ENCODE peak calls at places on chromosomes 12 and 14, in four cellular contexts. E is H1, S is neuronal stem cell, W is mesenchymal stem cell. L is an unnamed sample.

GRCh38 chr14:76774471-76775158 is 13.3 kb downstream of the VASH1 start:
- DNase-seq in E (no peak), S (no peak), W (no peak), L (no peak)

GRCh38 chr12:31865023-31865422 is 94.2 kb upstream of the RESF1 start:
- DNase-seq in E (no peak), S (no peak), W (no peak), L (no peak)

GRCh38 chr12:24379493-24379892 is 430.0 kb upstream of the SOX5 start:
- DNase-seq in E (no peak), S (no peak), W (no peak), L (no peak)

GRCh38 chr12:106304001-106304421 is 1.5 kb downstream of the TCP11L2 start:
- DNase-seq in E (no peak), S (no peak), W (peak), L (no peak)

GRCh38 chr12:84757978-84758377 is 154.6 kb downstream of the SLC6A15 start:
- DNase-seq in E (no peak), S (no peak), W (peak), L (no peak)

GRCh38 chr14:35915775-35916174 is 89.6 kb downstream of the BRMS1L start:
- DNase-seq in E (no peak), S (no peak), W (no peak), L (no peak)

GRCh38 chr14:104223101-104223809 is 84.9 kb downstream of the KIF26A start:
- DNase-seq in E (no peak), S (no peak), W (peak), L (no peak)

GRCh38 chr14:103224996-103225874 is 102.0 kb downstream of the TNFAIP2 start:
- DNase-seq in E (no peak), S (no peak), W (peak), L (no peak)

GRCh38 chr12:71475280-71475679 is 35.7 kb downstream of the LGR5 start:
- DNase-seq in E (no peak), S (no peak), W (peak), L (no peak)

GRCh38 chr12:111942557-111942956 is 70.4 kb downstream of the TMEM116 start:
- DNase-seq in E (no peak), S (no peak), W (peak), L (peak)

GRCh38 chr12:77724367-77724957 is 106.2 kb upstream of the NAV3 start:
- DNase-seq in E (no peak), S (no peak), W (peak), L (no peak)

GRCh38 chr14:61376314-61376713 is 54.9 kb downstream of the PRKCH start:
- DNase-seq in E (no peak), S (no peak), W (no peak), L (no peak)

GRCh38 chr14:49550284-49551184 is 35.6 kb downstream of the RPS29 start:
- DNase-seq in E (no peak), S (no peak), W (peak), L (no peak)

GRCh38 chr14:73472182-73473114 is 14.1 kb upstream of the NUMB start:
- DNase-seq in E (no peak), S (peak), W (peak), L (peak)

GRCh38 chr14:98816718-98817117 is 455.3 kb downstream of the BCL11B start:
- DNase-seq in E (no peak), S (no peak), W (no peak), L (no peak)

GRCh38 chr12:48454675-48455074 is 17.7 kb upstream of the ANP32D start:
- DNase-seq in E (no peak), S (no peak), W (peak), L (peak)

GRCh38 chr14:92969470-92970232 is 46.7 kb downstream of the CHGA start:
- DNase-seq in E (no peak), S (no peak), W (no peak), L (no peak)

GRCh38 chr14:98580131-98580678 is 691.8 kb downstream of the BCL11B start:
- DNase-seq in E (no peak), S (no peak), W (no peak), L (peak)

GRCh38 chr14:50452979-50453705 is 56.5 kb upstream of the CDKL1 start:
- DNase-seq in E (no peak), S (no peak), W (peak), L (no peak)

GRCh38 chr12:4273651-4274395 is at the start of gene CCND2:
- DNase-seq in E (peak), S (peak), W (peak), L (no peak)
- H3K4me3 ChIP-seq in E (peak), S (peak), W (peak), L (peak)

GRCh38 chr12:95942106-95942531 is 295 bp downstream of the CCDC38 start:
- DNase-seq in E (no peak), S (peak), W (no peak), L (no peak)
- H2BK12ac ChIP-seq in E (peak), S (no peak), W (no peak), L (no peak)

GRCh38 chr12:130497331-130497730 is 159.6 kb downstream of the PIWIL1 start:
- DNase-seq in E (no peak), S (no peak), W (no peak), L (no peak)
- H3K23ac ChIP-seq in E (no peak), S (no peak), W (no peak), L (no peak)

GRCh38 chr14:58639842-58640484 is 2.2 kb downstream of the DACT1 start:
- DNase-seq in E (no peak), S (peak), W (peak), L (peak)
- H3K4me3 ChIP-seq in E (no peak), S (no peak), W (no peak), L (no peak)

DNA sequence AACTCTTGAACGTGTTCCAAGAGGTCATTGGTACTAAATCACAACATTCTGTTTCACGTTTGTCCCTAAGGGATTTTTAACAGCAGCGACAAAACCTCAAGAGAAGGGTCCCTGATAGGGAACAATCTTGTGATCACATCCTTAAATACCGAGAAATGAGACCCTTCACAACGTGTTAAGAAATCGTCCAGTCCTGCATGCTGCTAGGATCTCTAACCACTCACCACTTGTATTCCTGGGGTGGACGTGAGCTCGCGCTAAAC is 134.2 kb upstream of the KRAS start:
- DNase-seq in E (no peak), S (no peak), W (no peak), L (no peak)
- H2BK12ac ChIP-seq in E (peak), S (no peak), W (no peak), L (peak)

DNA sequence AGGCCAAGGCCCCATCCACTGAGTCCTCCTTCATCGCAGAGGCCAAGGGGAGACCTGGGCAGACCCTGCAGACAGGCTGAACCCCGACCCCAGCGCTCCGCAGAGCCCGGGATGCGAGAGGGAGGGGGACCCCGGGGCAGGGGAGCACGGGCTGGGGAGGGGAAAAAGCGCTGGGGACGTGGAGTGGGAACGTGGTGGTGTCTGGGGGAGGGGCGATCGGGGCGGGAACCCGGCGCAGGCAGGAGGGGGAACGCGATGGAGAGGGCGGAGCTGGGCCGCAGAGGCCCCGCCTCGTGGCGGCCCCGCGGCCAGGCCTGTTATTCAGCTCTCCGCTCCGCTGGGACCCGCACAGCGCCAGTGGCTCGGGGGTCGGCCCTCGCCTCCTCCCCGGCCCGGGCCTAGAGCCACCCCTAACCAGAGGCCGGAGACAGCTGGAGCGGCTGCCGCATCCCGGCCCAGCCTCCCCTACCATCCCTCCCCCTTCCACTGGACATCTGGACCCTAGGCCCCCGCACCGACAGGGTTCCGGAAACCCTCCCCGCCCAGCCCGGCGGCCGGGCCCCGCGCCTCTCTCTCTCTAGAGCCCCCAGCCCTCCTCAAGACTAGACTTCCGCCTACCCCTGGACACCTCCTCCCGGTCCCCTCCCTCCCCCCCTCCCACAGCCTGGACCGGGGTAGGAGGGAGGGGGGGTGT is at the start of gene ARHGEF25:
- DNase-seq in E (no peak), S (peak), W (peak), L (peak)
- H3K23ac ChIP-seq in E (no peak), S (peak), W (no peak), L (no peak)

DNA sequence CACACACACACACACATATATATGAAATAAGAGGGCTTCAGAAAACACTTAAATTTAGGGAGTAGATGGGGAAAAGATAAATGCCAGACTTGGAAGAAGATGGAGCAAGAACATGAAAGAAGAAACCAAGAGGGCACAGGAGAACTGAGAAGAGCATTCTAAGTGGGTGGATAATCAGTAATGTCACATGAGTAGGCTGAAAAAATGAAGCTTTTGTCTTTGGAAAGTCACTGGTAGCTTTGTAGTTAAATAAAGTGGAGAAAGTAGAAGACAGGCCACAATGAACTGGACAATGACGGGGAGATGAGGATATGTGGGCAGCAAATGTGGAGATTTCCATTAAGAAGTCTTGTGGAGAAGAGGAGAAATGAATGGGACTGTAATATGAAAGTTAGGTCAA is 2.2 kb upstream of the ZC2HC1C start:
- DNase-seq in E (no peak), S (no peak), W (no peak), L (no peak)
- H3K4me3 ChIP-seq in E (no peak), S (no peak), W (no peak), L (no peak)

L was measured in trophoblast cell.